ENCODE peak calls at places on chromosomes 5 and 9, in seven cellular contexts. U, I, G, P, E, B and X are unnamed samples. For H3K4me1, the result is how much of the 10 kb centered on the place peaks cover.

GRCh38 chr9:116260531-116260930 is 106.9 kb downstream of the PAPPA start:
- DNase-seq in U (no peak), I (no peak), G (no peak), P (no peak), E (no peak), B (no peak), X (no peak)

GRCh38 chr9:136023401-136024225 is 62.4 kb upstream of the UBAC1 start:
- DNase-seq in U (peak), I (peak), G (no peak), P (peak), E (peak), B (no peak), X (peak)

GRCh38 chr5:107381189-107381856 is 289.4 kb downstream of the EFNA5 start:
- DNase-seq in U (peak), I (no peak), G (no peak), P (no peak), E (no peak), B (peak), X (no peak)

GRCh38 chr5:10235350-10235749 is 14.3 kb downstream of the ATPSCKMT start:
- DNase-seq in U (no peak), I (no peak), G (no peak), P (no peak), E (no peak), B (no peak), X (no peak)

GRCh38 chr5:109921735-109922395 is 232.1 kb downstream of the MAN2A1 start:
- DNase-seq in U (no peak), I (no peak), G (no peak), P (peak), E (peak), B (no peak), X (no peak)

GRCh38 chr5:144356489-144356888 is 185.8 kb downstream of the KCTD16 start:
- DNase-seq in U (no peak), I (no peak), G (peak), P (no peak), E (no peak), B (no peak), X (no peak)

GRCh38 chr9:112021742-112022141 is 125.1 kb downstream of the UGCG start:
- DNase-seq in U (no peak), I (no peak), G (no peak), P (no peak), E (no peak), B (no peak), X (peak)

GRCh38 chr5:97163360-97163764 is 19.7 kb downstream of the RIOK2 start:
- DNase-seq in U (no peak), I (peak), G (peak), P (no peak), E (no peak), B (no peak), X (no peak)

GRCh38 chr5:112975721-112976431 is 722 bp upstream of the DCP2 start:
- DNase-seq in U (no peak), I (no peak), G (no peak), P (no peak), E (no peak), B (no peak), X (no peak)

GRCh38 chr5:135242021-135242480 is 157.0 kb downstream of the MACROH2A1 start:
- DNase-seq in U (peak), I (no peak), G (no peak), P (peak), E (peak), B (no peak), X (peak)

GRCh38 chr5:123752576-123752975 is 240.6 kb downstream of the CSNK1G3 start:
- DNase-seq in U (peak), I (no peak), G (no peak), P (no peak), E (no peak), B (no peak), X (no peak)

GRCh38 chr9:130987054-130987453 is 21.9 kb upstream of the LAMC3 start:
- DNase-seq in U (no peak), I (no peak), G (no peak), P (no peak), E (no peak), B (no peak), X (no peak)

GRCh38 chr5:88188458-88189132 is 80.0 kb downstream of the TMEM161B start:
- DNase-seq in U (peak), I (no peak), G (peak), P (no peak), E (no peak), B (no peak), X (peak)

GRCh38 chr9:123400926-123401503 is 45.0 kb downstream of the CRB2 start:
- DNase-seq in U (no peak), I (no peak), G (no peak), P (no peak), E (no peak), B (no peak), X (no peak)

GRCh38 chr5:43802651-43803050 is 199.7 kb downstream of the NNT start:
- DNase-seq in U (peak), I (no peak), G (no peak), P (no peak), E (no peak), B (no peak), X (no peak)

GRCh38 chr5:82387041-82387818 is 109.1 kb upstream of the RPS23 start:
- DNase-seq in U (no peak), I (peak), G (peak), P (no peak), E (peak), B (no peak), X (no peak)

GRCh38 chr5:129672006-129672405 is 75.9 kb upstream of the MINAR2 start:
- DNase-seq in U (no peak), I (no peak), G (peak), P (no peak), E (no peak), B (no peak), X (no peak)
- H3K4me1 ChIP-seq in U (under half), I (under half), G (under half), P (under half), E (under half), B (under half), X (under half)

GRCh38 chr9:38022995-38023394 is 46.0 kb downstream of the SHB start:
- DNase-seq in U (no peak), I (peak), G (no peak), P (peak), E (peak), B (peak), X (no peak)
- H3K4me1 ChIP-seq in U (half or more), I (half or more), G (under half), P (half or more), E (half or more), B (half or more), X (under half)

GRCh38 chr9:134894136-134894860 is 13.7 kb downstream of the FCN2 start:
- DNase-seq in U (no peak), I (no peak), G (no peak), P (peak), E (no peak), B (no peak), X (peak)

GRCh38 chr9:134892820-134893420 is 12.3 kb downstream of the FCN2 start:
- DNase-seq in U (no peak), I (no peak), G (no peak), P (peak), E (no peak), B (no peak), X (peak)

GRCh38 chr9:134891713-134892112 is 11.1 kb downstream of the FCN2 start:
- DNase-seq in U (no peak), I (no peak), G (no peak), P (peak), E (no peak), B (no peak), X (no peak)

GRCh38 chr9:134891016-134891589 is 10.5 kb downstream of the FCN2 start:
- DNase-seq in U (no peak), I (no peak), G (no peak), P (peak), E (no peak), B (no peak), X (no peak)

GRCh38 chr9:134892221-134892620 is 11.6 kb downstream of the FCN2 start:
- DNase-seq in U (no peak), I (no peak), G (no peak), P (peak), E (no peak), B (no peak), X (no peak)
- H3K4me1 ChIP-seq in U (under half), I (under half), G (under half), P (under half), E (under half), B (under half), X (under half)

GRCh38 chr9:93958875-93959682 is 3.9 kb upstream of the BARX1 start:
- DNase-seq in U (no peak), I (peak), G (peak), P (peak), E (no peak), B (no peak), X (peak)

GRCh38 chr9:93956183-93956784 is 1.1 kb upstream of the BARX1 start:
- DNase-seq in U (no peak), I (no peak), G (no peak), P (no peak), E (no peak), B (no peak), X (no peak)

GRCh38 chr9:93960221-93960970 is 5.2 kb upstream of the BARX1 start:
- DNase-seq in U (no peak), I (peak), G (peak), P (peak), E (no peak), B (no peak), X (peak)

GRCh38 chr9:93959739-93960154 is 4.6 kb upstream of the BARX1 start:
- DNase-seq in U (no peak), I (no peak), G (no peak), P (no peak), E (no peak), B (no peak), X (no peak)

GRCh38 chr9:93958121-93958874 is 3.1 kb upstream of the BARX1 start:
- DNase-seq in U (no peak), I (peak), G (peak), P (peak), E (no peak), B (no peak), X (peak)
- H3K4me1 ChIP-seq in U (under half), I (under half), G (under half), P (under half), E (under half), B (under half), X (under half)

DNA sequence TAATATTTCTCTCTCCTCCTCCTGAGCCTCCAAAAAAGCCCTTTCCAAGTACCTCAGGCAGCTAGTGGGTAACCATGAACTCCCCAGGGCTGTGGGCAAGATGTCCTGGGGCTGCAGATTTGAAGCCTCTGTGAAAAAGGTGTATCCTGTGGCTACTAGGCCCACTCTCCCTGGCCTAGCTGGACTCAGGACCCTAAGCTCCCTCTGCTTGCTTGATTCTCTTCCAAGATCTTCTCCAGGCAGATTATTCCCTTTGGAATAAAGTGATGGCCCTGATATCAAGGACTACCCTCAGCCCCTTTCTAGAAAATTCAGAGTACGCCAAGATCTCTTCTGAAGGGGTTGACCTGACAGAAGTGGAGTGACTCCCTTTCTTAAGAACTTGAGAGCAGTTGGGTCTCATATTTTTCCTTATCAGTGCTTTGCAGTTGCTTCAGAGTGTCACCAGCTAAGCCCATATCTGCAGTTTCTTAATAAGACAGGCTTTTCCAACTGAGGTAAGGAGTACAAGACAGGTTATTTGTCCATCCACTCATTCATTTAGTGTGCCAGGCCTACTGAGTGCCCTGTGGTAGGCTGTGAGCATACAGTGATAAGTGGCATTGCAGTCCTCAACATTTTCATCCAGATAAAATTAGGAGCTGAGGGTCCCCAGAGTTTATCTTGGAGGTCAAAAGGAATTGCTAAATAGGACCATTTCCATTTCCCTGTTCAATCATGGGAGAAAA is 42.5 kb downstream of the CYSTM1 start:
- DNase-seq in U (no peak), I (no peak), G (no peak), P (no peak), E (no peak), B (no peak), X (no peak)
- H3K4me1 ChIP-seq in U (half or more), I (under half), G (under half), P (under half), E (under half), B (under half), X (under half)

GRCh38 chr9:93207860-93208734 is 24.2 kb downstream of the WNK2 start:
- DNase-seq in U (no peak), I (no peak), G (no peak), P (no peak), E (no peak), B (no peak), X (no peak)
- H3K4me1 ChIP-seq in U (under half), I (under half), G (under half), P (under half), E (under half), B (under half), X (under half)

GRCh38 chr5:59088546-59088945 is 505.7 kb downstream of the RAB3C start:
- DNase-seq in U (peak), I (no peak), G (no peak), P (no peak), E (no peak), B (no peak), X (no peak)
- H3K4me1 ChIP-seq in U (under half), I (under half), G (under half), P (under half), E (under half), B (under half), X (under half)

GRCh38 chr5:80248378-80248777 is 7.5 kb downstream of the SERINC5 start:
- DNase-seq in U (no peak), I (no peak), G (no peak), P (no peak), E (no peak), B (no peak), X (no peak)

GRCh38 chr5:80250801-80251200 is 5.0 kb downstream of the SERINC5 start:
- DNase-seq in U (no peak), I (no peak), G (no peak), P (no peak), E (no peak), B (no peak), X (no peak)

GRCh38 chr5:80249876-80250275 is 6.0 kb downstream of the SERINC5 start:
- DNase-seq in U (no peak), I (no peak), G (no peak), P (no peak), E (no peak), B (no peak), X (no peak)

GRCh38 chr5:80254767-80255424 is 952 bp downstream of the SERINC5 start:
- DNase-seq in U (peak), I (peak), G (no peak), P (no peak), E (no peak), B (no peak), X (no peak)

DNA sequence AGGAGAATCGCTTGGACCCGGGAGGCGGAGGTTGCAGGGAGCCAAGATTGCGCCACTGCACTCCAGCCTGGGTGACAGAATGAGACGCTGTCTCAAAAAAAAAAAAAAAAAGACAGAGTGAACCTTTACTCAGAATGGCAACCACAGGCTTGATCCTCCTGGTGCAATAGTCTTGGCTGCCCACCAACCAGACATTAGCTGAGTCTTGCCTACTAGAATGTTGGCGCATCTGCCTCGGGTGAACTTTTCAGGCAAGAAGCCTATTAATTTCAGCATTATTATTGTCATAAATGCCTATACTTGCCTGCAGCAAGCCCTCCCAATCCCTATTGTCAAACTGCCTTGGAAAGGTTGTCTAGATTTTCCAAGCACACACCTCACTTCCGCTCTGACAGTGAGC is 4.2 kb downstream of the SERINC5 start:
- DNase-seq in U (peak), I (no peak), G (no peak), P (no peak), E (no peak), B (no peak), X (no peak)
- H3K4me1 ChIP-seq in U (under half), I (under half), G (under half), P (half or more), E (under half), B (half or more), X (under half)

DNA sequence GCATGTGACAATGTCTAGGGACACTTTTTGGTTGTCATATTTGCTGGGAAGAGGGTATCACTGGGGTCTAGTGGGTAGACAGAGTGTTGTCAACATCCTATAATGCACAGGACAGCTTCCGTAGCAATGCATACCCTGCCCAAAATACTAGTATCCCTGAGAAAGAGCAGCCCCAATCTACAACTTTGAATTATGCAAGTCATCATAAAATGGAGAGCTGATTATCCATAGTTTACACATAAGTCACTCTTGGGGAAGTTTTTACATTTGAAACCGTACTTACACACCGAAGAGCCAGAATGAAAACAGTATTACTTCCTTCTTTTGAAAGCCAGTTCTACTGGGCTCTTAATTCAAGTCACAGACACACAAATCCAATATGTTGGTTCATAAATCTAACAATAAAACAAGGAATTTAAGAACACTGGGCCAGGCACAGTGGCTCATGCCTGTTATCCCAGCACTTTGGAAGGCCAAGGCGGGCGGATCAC is 21.6 kb downstream of the RNF145 start:
- DNase-seq in U (no peak), I (no peak), G (no peak), P (no peak), E (no peak), B (no peak), X (no peak)
- H3K4me1 ChIP-seq in U (under half), I (under half), G (under half), P (under half), E (under half), B (under half), X (under half)